ENCODE peak calls at places on chromosome 20, in six cellular contexts. One of them, this sample, is unnamed.

GRCh38 chr20:7702141-7702540 is 238.1 kb downstream of the HAO1 start:
- DNase-seq in astrocyte: no peak
- DNase-seq in endothelial cell of umbilical vein: no peak
- DNase-seq in heart right ventricle: no peak
- DNase-seq in lung: no peak
- DNase-seq in neuronal stem cell: no peak
- DNase-seq in this sample: no peak

GRCh38 chr20:59752704-59753460 is 148.5 kb downstream of the PHACTR3 start:
- DNase-seq in astrocyte: no peak
- DNase-seq in endothelial cell of umbilical vein: no peak
- DNase-seq in heart right ventricle: peak; percentile 24
- DNase-seq in lung: no peak
- DNase-seq in neuronal stem cell: no peak
- DNase-seq in this sample: no peak

GRCh38 chr20:35344354-35344837 is 52.2 kb upstream of the FAM83C start:
- DNase-seq in astrocyte: peak; percentile 88
- DNase-seq in endothelial cell of umbilical vein: peak; percentile 88
- DNase-seq in heart right ventricle: peak; percentile 16
- DNase-seq in lung: no peak
- DNase-seq in neuronal stem cell: no peak
- DNase-seq in this sample: peak; percentile 96

GRCh38 chr20:11136691-11137090 is 462.9 kb upstream of the JAG1 start:
- DNase-seq in astrocyte: peak; percentile 39
- DNase-seq in endothelial cell of umbilical vein: no peak
- DNase-seq in heart right ventricle: no peak
- DNase-seq in lung: no peak
- DNase-seq in neuronal stem cell: no peak
- DNase-seq in this sample: no peak

GRCh38 chr20:53658327-53658726 is 64.7 kb upstream of the ZNF217 start:
- DNase-seq in astrocyte: no peak
- DNase-seq in endothelial cell of umbilical vein: no peak
- DNase-seq in heart right ventricle: no peak
- DNase-seq in lung: no peak
- DNase-seq in neuronal stem cell: no peak
- DNase-seq in this sample: no peak

GRCh38 chr20:46523696-46524328 is 10.5 kb upstream of the ZNF334 start:
- DNase-seq in astrocyte: no peak
- DNase-seq in endothelial cell of umbilical vein: peak; percentile 7
- DNase-seq in heart right ventricle: no peak
- DNase-seq in lung: no peak
- DNase-seq in neuronal stem cell: peak; percentile 20
- DNase-seq in this sample: peak; percentile 32

GRCh38 chr20:21512634-21513180 is 1.2 kb downstream of the NKX2-2 start:
- DNase-seq in astrocyte: no peak
- DNase-seq in endothelial cell of umbilical vein: no peak
- DNase-seq in heart right ventricle: no peak
- DNase-seq in lung: no peak
- DNase-seq in neuronal stem cell: no peak
- DNase-seq in this sample: no peak

GRCh38 chr20:25196701-25197120 is 1.2 kb downstream of the ENTPD6 start:
- DNase-seq in astrocyte: no peak
- DNase-seq in endothelial cell of umbilical vein: no peak
- DNase-seq in heart right ventricle: no peak
- DNase-seq in lung: no peak
- DNase-seq in neuronal stem cell: no peak
- DNase-seq in this sample: peak; percentile 35

GRCh38 chr20:4171538-4172116 is 156.3 kb upstream of the RNF24 start:
- DNase-seq in astrocyte: no peak
- DNase-seq in endothelial cell of umbilical vein: peak; percentile 29
- DNase-seq in heart right ventricle: no peak
- DNase-seq in lung: no peak
- DNase-seq in neuronal stem cell: no peak
- DNase-seq in this sample: peak; percentile 19

GRCh38 chr20:57703013-57703412 is 6.8 kb downstream of the PMEPA1 start:
- DNase-seq in astrocyte: no peak
- DNase-seq in endothelial cell of umbilical vein: no peak
- DNase-seq in heart right ventricle: no peak
- DNase-seq in lung: no peak
- DNase-seq in neuronal stem cell: no peak
- DNase-seq in this sample: no peak

GRCh38 chr20:45911486-45912343 is at the start of gene PLTP:
- DNase-seq in astrocyte: peak; percentile 65
- DNase-seq in endothelial cell of umbilical vein: peak; percentile 78
- DNase-seq in heart right ventricle: peak; percentile 75
- DNase-seq in lung: peak; percentile 51
- DNase-seq in neuronal stem cell: peak; percentile 78
- DNase-seq in this sample: peak; percentile 85

GRCh38 chr20:50144362-50144761 is 9.2 kb downstream of the PEDS1 start:
- DNase-seq in astrocyte: peak; percentile 98
- DNase-seq in endothelial cell of umbilical vein: peak; percentile 40
- DNase-seq in heart right ventricle: no peak
- DNase-seq in lung: peak; percentile 59
- DNase-seq in neuronal stem cell: no peak
- DNase-seq in this sample: no peak
- H3K36me3 ChIP-seq in astrocyte: peaks cover 21% of the 10 kb centered on the region
- H3K36me3 ChIP-seq in endothelial cell of umbilical vein: peaks cover 24% of the 10 kb centered on the region
- H3K36me3 ChIP-seq in heart right ventricle: peaks cover 12% of the 10 kb centered on the region
- H3K36me3 ChIP-seq in lung: no peaks in the 10 kb centered on the region
- H3K36me3 ChIP-seq in neuronal stem cell: peaks cover 23% of the 10 kb centered on the region
- H3K36me3 ChIP-seq in this sample: peaks cover 10% of the 10 kb centered on the region

GRCh38 chr20:32206383-32207210 is 946 bp downstream of the PLAGL2 start:
- DNase-seq in astrocyte: no peak
- DNase-seq in endothelial cell of umbilical vein: no peak
- DNase-seq in heart right ventricle: no peak
- DNase-seq in lung: no peak
- DNase-seq in neuronal stem cell: no peak
- DNase-seq in this sample: no peak

GRCh38 chr20:32210206-32210605 is 2.5 kb downstream of the POFUT1 start:
- DNase-seq in astrocyte: no peak
- DNase-seq in endothelial cell of umbilical vein: no peak
- DNase-seq in heart right ventricle: no peak
- DNase-seq in lung: no peak
- DNase-seq in neuronal stem cell: no peak
- DNase-seq in this sample: no peak

GRCh38 chr20:32207211-32207625 is 325 bp downstream of the PLAGL2 start:
- DNase-seq in astrocyte: no peak
- DNase-seq in endothelial cell of umbilical vein: no peak
- DNase-seq in heart right ventricle: no peak
- DNase-seq in lung: no peak
- DNase-seq in neuronal stem cell: no peak
- DNase-seq in this sample: no peak

GRCh38 chr20:32207626-32208498 is at the start of the genes PLAGL2 and POFUT1:
- DNase-seq in astrocyte: peak; percentile 61
- DNase-seq in endothelial cell of umbilical vein: peak; percentile 79
- DNase-seq in heart right ventricle: peak; percentile 90
- DNase-seq in lung: peak; percentile 85
- DNase-seq in neuronal stem cell: peak; percentile 84
- DNase-seq in this sample: peak; percentile 92

GRCh38 chr20:32208499-32209154 is 947 bp downstream of the POFUT1 start:
- DNase-seq in astrocyte: no peak
- DNase-seq in endothelial cell of umbilical vein: no peak
- DNase-seq in heart right ventricle: no peak
- DNase-seq in lung: no peak
- DNase-seq in neuronal stem cell: no peak
- DNase-seq in this sample: no peak
- H3K27ac ChIP-seq in astrocyte: no peak overlapping the region
- H3K27ac ChIP-seq in endothelial cell of umbilical vein: no peak overlapping the region
- H3K27ac ChIP-seq in heart right ventricle: peak overlapping the region; percentile 99
- H3K27ac ChIP-seq in lung: peak overlapping the region; percentile 74
- H3K27ac ChIP-seq in neuronal stem cell: no peak overlapping the region
- H3K27ac ChIP-seq in this sample: peak overlapping the region; percentile 99

GRCh38 chr20:2807019-2807418 is 6.6 kb upstream of the CPXM1 start:
- DNase-seq in astrocyte: no peak
- DNase-seq in endothelial cell of umbilical vein: no peak
- DNase-seq in heart right ventricle: no peak
- DNase-seq in lung: no peak
- DNase-seq in neuronal stem cell: no peak
- DNase-seq in this sample: no peak

GRCh38 chr20:2804041-2804828 is 3.8 kb upstream of the CPXM1 start:
- DNase-seq in astrocyte: no peak
- DNase-seq in endothelial cell of umbilical vein: no peak
- DNase-seq in heart right ventricle: no peak
- DNase-seq in lung: no peak
- DNase-seq in neuronal stem cell: no peak
- DNase-seq in this sample: no peak

GRCh38 chr20:2806351-2806701 is 5.9 kb upstream of the CPXM1 start:
- DNase-seq in astrocyte: no peak
- DNase-seq in endothelial cell of umbilical vein: no peak
- DNase-seq in heart right ventricle: no peak
- DNase-seq in lung: no peak
- DNase-seq in neuronal stem cell: no peak
- DNase-seq in this sample: no peak

GRCh38 chr20:2804921-2805681 is 4.7 kb upstream of the CPXM1 start:
- DNase-seq in astrocyte: no peak
- DNase-seq in endothelial cell of umbilical vein: no peak
- DNase-seq in heart right ventricle: no peak
- DNase-seq in lung: no peak
- DNase-seq in neuronal stem cell: no peak
- DNase-seq in this sample: peak; percentile 58

GRCh38 chr20:2805682-2806350 is 5.4 kb upstream of the CPXM1 start:
- DNase-seq in astrocyte: peak; percentile 14
- DNase-seq in endothelial cell of umbilical vein: no peak
- DNase-seq in heart right ventricle: no peak
- DNase-seq in lung: no peak
- DNase-seq in neuronal stem cell: no peak
- DNase-seq in this sample: peak; percentile 52
- H3K4me3 ChIP-seq in astrocyte: no peak overlapping the region
- H3K4me3 ChIP-seq in endothelial cell of umbilical vein: no peak overlapping the region
- H3K4me3 ChIP-seq in heart right ventricle: no peak overlapping the region
- H3K4me3 ChIP-seq in lung: no peak overlapping the region
- H3K4me3 ChIP-seq in neuronal stem cell: no peak overlapping the region
- H3K4me3 ChIP-seq in this sample: no peak overlapping the region

DNA sequence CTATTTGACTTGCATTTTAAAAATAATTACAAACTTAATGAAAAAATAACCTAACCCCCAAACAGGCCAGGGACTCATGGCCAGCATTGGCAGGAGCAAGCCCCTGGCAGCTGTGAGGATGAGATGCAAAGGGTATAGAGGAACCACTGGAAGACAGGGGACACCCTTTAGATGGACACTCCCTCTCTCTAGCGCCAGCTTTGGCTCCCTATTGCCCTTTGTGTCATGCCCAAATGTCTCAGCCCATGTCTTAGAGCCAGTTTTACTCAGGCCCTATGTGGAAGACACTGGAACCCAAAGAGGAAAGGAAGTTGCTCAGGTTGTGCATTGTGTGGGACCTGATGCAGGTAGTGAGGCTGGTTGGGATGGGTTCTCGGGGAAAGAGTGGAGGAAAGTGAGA is 34.9 kb upstream of the RSPO4 start:
- DNase-seq in astrocyte: no peak
- DNase-seq in endothelial cell of umbilical vein: no peak
- DNase-seq in heart right ventricle: no peak
- DNase-seq in lung: no peak
- DNase-seq in neuronal stem cell: no peak
- DNase-seq in this sample: no peak
- H3K36me3 ChIP-seq in astrocyte: no peaks in the 10 kb centered on the region
- H3K36me3 ChIP-seq in endothelial cell of umbilical vein: no peaks in the 10 kb centered on the region
- H3K36me3 ChIP-seq in heart right ventricle: no peaks in the 10 kb centered on the region
- H3K36me3 ChIP-seq in lung: no peaks in the 10 kb centered on the region
- H3K36me3 ChIP-seq in neuronal stem cell: no peaks in the 10 kb centered on the region
- H3K36me3 ChIP-seq in this sample: no peaks in the 10 kb centered on the region